ENCODE peak calls at places on chromosomes 7 and 10, in six cellular contexts. Z is NCI-H1694 treated with DMSO at 0.1 percent for 48 hours, K is ovary, X is T follicular helper cell, L is NCI-H748 treated with DMSO at 0.1 percent for 48 hours, A is C1 segment of cervical spinal cord. J is an unnamed sample.

GRCh38 chr10:7258948-7259523 is 151.8 kb downstream of the SFMBT2 start:
- DNase-seq in A (no peak), L (no peak), X (peak; percentile 33), Z (no peak), K (no peak), J (no peak)

GRCh38 chr10:93062499-93063216 is 2.1 kb downstream of the CYP26C1 start:
- DNase-seq in Z (no peak), X (peak; percentile 10), A (no peak), K (no peak), L (no peak), J (no peak)

GRCh38 chr7:148501707-148502139 is 88.8 kb upstream of the C7orf33 start:
- DNase-seq in K (no peak), L (peak; percentile 35), X (no peak), A (no peak), Z (no peak), J (no peak)

GRCh38 chr10:7039859-7040258 is 371.0 kb downstream of the SFMBT2 start:
- DNase-seq in X (no peak), K (no peak), L (no peak), Z (no peak), A (no peak), J (no peak)

GRCh38 chr10:68406111-68406814 is 814 bp downstream of the RUFY2 start:
- DNase-seq in A (peak; percentile 67), K (no peak), Z (peak; percentile 2), L (peak; percentile 21), X (peak; percentile 3), J (peak; percentile 16)

GRCh38 chr7:22561356-22561755 is 61.4 kb upstream of the STEAP1B start:
- DNase-seq in A (no peak), L (no peak), X (no peak), K (peak; percentile 77), Z (no peak), J (peak; percentile 79)

GRCh38 chr7:103499976-103500375 is 54.0 kb upstream of the SLC26A5 start:
- DNase-seq in L (no peak), K (no peak), X (no peak), A (no peak), Z (no peak), J (no peak)

GRCh38 chr7:108716783-108717182 is 147.1 kb downstream of the DNAJB9 start:
- DNase-seq in Z (no peak), X (no peak), L (no peak), A (no peak), K (no peak), J (no peak)

GRCh38 chr10:93221171-93221496 is 147.4 kb downstream of the CYP26A1 start:
- DNase-seq in Z (no peak), K (no peak), L (no peak), A (no peak), X (no peak), J (no peak)

GRCh38 chr10:119701861-119702260 is 24.0 kb upstream of the INPP5F start:
- DNase-seq in X (no peak), A (no peak), L (no peak), K (no peak), Z (no peak), J (no peak)

GRCh38 chr10:76318171-76318570 is 886.7 kb downstream of the LRMDA start:
- DNase-seq in X (no peak), K (no peak), L (no peak), Z (no peak), A (peak; percentile 25), J (no peak)

GRCh38 chr7:150325110-150325611 is 1.8 kb upstream of the ACTR3C start:
- DNase-seq in X (no peak), Z (no peak), A (no peak), K (peak; percentile 20), L (no peak), J (no peak)

GRCh38 chr7:96388166-96388565 is 66.3 kb upstream of the SLC25A13 start:
- DNase-seq in X (no peak), K (no peak), L (no peak), A (no peak), Z (no peak), J (no peak)

GRCh38 chr10:95277201-95277570 is 13.6 kb downstream of the PDLIM1 start:
- DNase-seq in Z (no peak), L (no peak), X (no peak), K (no peak), A (no peak), J (no peak)

GRCh38 chr10:102534333-102534732 is 30.6 kb downstream of the SUFU start:
- DNase-seq in X (no peak), K (no peak), L (no peak), A (no peak), Z (no peak), J (no peak)

GRCh38 chr10:14349081-14349480 is 18.4 kb upstream of the FRMD4A start:
- DNase-seq in L (no peak), Z (no peak), A (no peak), X (no peak), K (no peak), J (no peak)

GRCh38 chr7:80622531-80622930 is 15.9 kb upstream of the CD36 start:
- DNase-seq in Z (no peak), K (no peak), A (no peak), X (no peak), L (no peak), J (no peak)

GRCh38 chr7:77456711-77457110 is 40.6 kb upstream of the GSAP start:
- DNase-seq in A (no peak), K (no peak), L (no peak), Z (no peak), X (no peak), J (no peak)

GRCh38 chr10:125004571-125005311 is 62.8 kb downstream of the ZRANB1 start:
- DNase-seq in Z (no peak), A (no peak), L (no peak), X (no peak), K (no peak), J (peak; percentile 13)

GRCh38 chr7:35605760-35606159 is 89.2 kb downstream of the HERPUD2 start:
- DNase-seq in K (no peak), Z (no peak), X (no peak), L (no peak), A (no peak), J (no peak)

GRCh38 chr7:137685439-137686164 is 161.2 kb downstream of the DGKI start:
- DNase-seq in L (no peak), A (no peak), K (no peak), X (no peak), Z (no peak), J (no peak)

GRCh38 chr7:38382627-38383026 is 109.2 kb upstream of the TARP start:
- DNase-seq in X (no peak), Z (no peak), K (no peak), L (no peak), A (peak; percentile 11), J (no peak)

GRCh38 chr10:28592953-28593352 is 60.0 kb downstream of the WAC start:
- DNase-seq in K (no peak), X (no peak), Z (no peak), L (no peak), A (no peak), J (no peak)

GRCh38 chr10:35643976-35644799 is 2.1 kb upstream of the FZD8 start:
- DNase-seq in A (no peak), K (peak; percentile 20), X (no peak), L (no peak), Z (no peak), J (no peak)